ENCODE peak calls at places on chromosomes 16 and 17, in seven cellular contexts. F is adrenal gland; N is EH; P is NCI-H510A treated with DMSO at 0.1 percent for 48 hours; Q is cerebellum; U is stimulated activated CD8-positive, alpha-beta memory T cell treated with anti-CD3 and anti-CD28 coated beads, Interleukin-2, amount 100 ng/mL, for 48 hours; W is NCI-H1092 treated with DMSO at 0.1 percent for 48 hours. Z is an unnamed sample.

GRCh38 chr17:78677303-78678219 is 100.4 kb upstream of the DNAH17 start:
- DNase-seq in N (peak; percentile 14), F (peak; percentile 91), P (no peak), Q (no peak), U (no peak), W (no peak), Z (no peak)

GRCh38 chr16:2194166-2194834 is 2.1 kb downstream of the CASKIN1 start:
- DNase-seq in F (peak; percentile 75), U (no peak), Q (no peak), W (no peak), N (peak; percentile 47), P (no peak), Z (peak; percentile 91)

GRCh38 chr17:156094-156621 is 18.8 kb downstream of the SCGB1C2 start:
- DNase-seq in Q (no peak), F (peak; percentile 78), U (no peak), P (no peak), N (no peak), W (no peak), Z (no peak)

GRCh38 chr17:45218895-45219661 is 2.6 kb upstream of the FMNL1 start:
- DNase-seq in N (peak; percentile 82), F (peak; percentile 97), Q (peak; percentile 89), P (peak; percentile 87), U (peak; percentile 73), W (peak; percentile 78), Z (no peak)

GRCh38 chr17:3982113-3982512 is 17.9 kb upstream of the ATP2A3 start:
- DNase-seq in U (no peak), F (no peak), W (no peak), N (no peak), P (no peak), Q (no peak), Z (peak; percentile 60)

GRCh38 chr17:82893779-82894178 is 54.0 kb upstream of the ZNF750 start:
- DNase-seq in W (no peak), Q (no peak), N (peak; percentile 24), U (no peak), F (no peak), P (no peak), Z (no peak)

GRCh38 chr17:42248351-42249179 is 27.6 kb downstream of the STAT5B start:
- DNase-seq in W (peak; percentile 77), P (no peak), N (peak; percentile 70), Q (peak; percentile 89), U (peak; percentile 34), F (peak; percentile 96), Z (no peak)

GRCh38 chr17:63279498-63280230 is 166.4 kb downstream of the CYB561 start:
- DNase-seq in P (no peak), Q (no peak), W (no peak), N (peak; percentile 85), F (no peak), U (no peak), Z (no peak)

GRCh38 chr17:78820841-78821240 is 19.8 kb downstream of the USP36 start:
- DNase-seq in F (no peak), N (no peak), Q (no peak), W (no peak), P (no peak), U (no peak), Z (no peak)

GRCh38 chr17:43905400-43905984 is 1.8 kb downstream of the MPP2 start:
- DNase-seq in Q (no peak), U (no peak), N (no peak), F (no peak), W (peak; percentile 27), P (no peak), Z (no peak)

GRCh38 chr17:74825952-74826713 is 33.6 kb downstream of the GRIN2C start:
- DNase-seq in U (no peak), N (no peak), W (no peak), Q (no peak), P (no peak), F (no peak), Z (no peak)

GRCh38 chr16:1488619-1489018 is at the start of gene PTX4:
- DNase-seq in W (no peak), N (no peak), Q (no peak), P (no peak), U (no peak), F (no peak), Z (no peak)

GRCh38 chr16:1326946-1327618 is 6.4 kb upstream of the BAIAP3 start:
- DNase-seq in F (no peak), P (no peak), U (no peak), N (no peak), Q (no peak), W (no peak), Z (no peak)

GRCh38 chr16:12704492-12705111 is 99.1 kb downstream of the CPPED1 start:
- DNase-seq in Q (no peak), F (peak; percentile 35), P (no peak), U (no peak), N (no peak), W (no peak), Z (no peak)

GRCh38 chr17:10337976-10338375 is 34.8 kb downstream of the MYH13 start:
- DNase-seq in N (peak; percentile 63), U (no peak), W (no peak), F (no peak), P (no peak), Q (no peak), Z (no peak)

GRCh38 chr16:70577256-70577698 is 53.7 kb downstream of the SF3B3 start:
- DNase-seq in Q (no peak), F (peak; percentile 85), U (no peak), P (no peak), W (no peak), N (peak; percentile 81), Z (peak; percentile 55)

GRCh38 chr17:55773671-55774070 is 22.8 kb downstream of the PCTP start:
- DNase-seq in W (no peak), P (no peak), N (no peak), Q (no peak), F (no peak), U (no peak), Z (no peak)

Z was measured in RWPE2.